ENCODE peak calls at places on chromosomes 16 and 17, in five cellular contexts. E, J, W, U and G are unnamed samples.

GRCh38 chr17:75602644-75603043 is 15.0 kb downstream of the MYO15B start:
- DNase-seq in E (no peak), J (no peak), W (no peak), U (no peak), G (peak; percentile 22)

GRCh38 chr17:2068101-2068518 is 13.2 kb downstream of the HIC1 start:
- DNase-seq in E (no peak), J (no peak), W (peak; percentile 29), U (peak; percentile 45), G (no peak)

GRCh38 chr16:50571786-50572185 is 23.6 kb downstream of the NKD1 start:
- DNase-seq in E (no peak), J (no peak), W (no peak), U (no peak), G (no peak)

GRCh38 chr16:80045944-80046660 is 445.6 kb upstream of the MAF start:
- DNase-seq in E (peak; percentile 15), J (no peak), W (no peak), U (no peak), G (no peak)

GRCh38 chr17:8927395-8927794 is 38.1 kb downstream of the PIK3R5 start:
- DNase-seq in E (no peak), J (no peak), W (no peak), U (no peak), G (no peak)

GRCh38 chr16:23280483-23280967 is 21.6 kb upstream of the SCNN1B start:
- DNase-seq in E (no peak), J (no peak), W (no peak), U (no peak), G (no peak)

GRCh38 chr17:42212382-42212781 is 18.1 kb upstream of the GHDC start:
- DNase-seq in E (no peak), J (no peak), W (no peak), U (no peak), G (no peak)

GRCh38 chr16:67800252-67801046 is 5.9 kb downstream of the RANBP10 start:
- DNase-seq in E (no peak), J (no peak), W (peak; percentile 71), U (no peak), G (no peak)

GRCh38 chr16:86089986-86090385 is 191.0 kb downstream of the IRF8 start:
- DNase-seq in E (no peak), J (no peak), W (no peak), U (no peak), G (no peak)

GRCh38 chr16:20904507-20905079 is 4.0 kb downstream of the LYRM1 start:
- DNase-seq in E (no peak), J (peak; percentile 68), W (no peak), U (no peak), G (no peak)

GRCh38 chr17:34665803-34666763 is 86.7 kb downstream of the TMEM132E start:
- DNase-seq in E (peak; percentile 29), J (no peak), W (no peak), U (no peak), G (no peak)

GRCh38 chr16:69741951-69742904 is 12.5 kb downstream of the NOB1 start:
- DNase-seq in E (no peak), J (peak; percentile 60), W (peak; percentile 78), U (peak; percentile 93), G (peak; percentile 89)

GRCh38 chr17:17076066-17076465 is 33.8 kb downstream of the MPRIP start:
- DNase-seq in E (no peak), J (no peak), W (no peak), U (peak; percentile 11), G (no peak)

GRCh38 chr17:75536401-75536800 is 10.9 kb downstream of the LLGL2 start:
- DNase-seq in E (no peak), J (no peak), W (no peak), U (no peak), G (no peak)

GRCh38 chr16:80723091-80723490 is 81.3 kb downstream of the CDYL2 start:
- DNase-seq in E (no peak), J (no peak), W (no peak), U (no peak), G (no peak)

GRCh38 chr17:20934288-20934687 is 108.5 kb downstream of the USP22 start:
- DNase-seq in E (no peak), J (no peak), W (no peak), U (no peak), G (no peak)

GRCh38 chr17:65797101-65797500 is 235.7 kb upstream of the AXIN2 start:
- DNase-seq in E (no peak), J (no peak), W (no peak), U (no peak), G (no peak)

GRCh38 chr16:50833929-50834328 is 92.0 kb downstream of the CYLD start:
- DNase-seq in E (no peak), J (no peak), W (no peak), U (no peak), G (no peak)